ENCODE peak calls at places on chromosomes 13 and 19, in four cellular contexts. L is HFFc6; R is activated CD4-positive, alpha-beta T cell treated with anti-CD3 and anti-CD28 coated beads, Interleukin-2, amount 50 U/mL, for 48 hours; T is NCI-H1092. O is an unnamed sample.

GRCh38 chr19:23957660-23958281 is 43.1 kb downstream of the ZNF726 start:
- DNase-seq in L (peak; percentile 95), R (no peak), T (no peak), O (peak; percentile 87)

GRCh38 chr13:30607908-30608307 is 9.8 kb upstream of the USPL1 start:
- DNase-seq in L (no peak), R (peak; percentile 38), T (no peak), O (no peak)

GRCh38 chr19:17125728-17126677 is 50.4 kb downstream of the MYO9B start:
- DNase-seq in L (no peak), R (peak; percentile 60), T (no peak), O (no peak)

GRCh38 chr19:55703790-55704215 is 28.8 kb downstream of the EPN1 start:
- DNase-seq in L (no peak), R (peak; percentile 52), T (no peak), O (no peak)

GRCh38 chr13:25065974-25066770 is 29.8 kb upstream of the PABPC3 start:
- DNase-seq in L (no peak), R (no peak), T (no peak), O (no peak)

GRCh38 chr13:66312312-66313087 is 917.6 kb downstream of the PCDH9 start:
- DNase-seq in L (peak; percentile 60), R (no peak), T (peak; percentile 69), O (no peak)

GRCh38 chr13:54658771-54659170 is 1630.2 kb downstream of the OLFM4 start:
- DNase-seq in L (no peak), R (no peak), T (no peak), O (no peak)

GRCh38 chr13:51519839-51520238 is 64.4 kb upstream of the WDFY2 start:
- DNase-seq in L (peak; percentile 30), R (no peak), T (no peak), O (no peak)

GRCh38 chr19:2221250-2221831 is 14.8 kb downstream of the PLEKHJ1 start:
- DNase-seq in L (no peak), R (no peak), T (no peak), O (no peak)

GRCh38 chr13:107625648-107626047 is 589.7 kb downstream of the LIG4 start:
- DNase-seq in L (no peak), R (no peak), T (no peak), O (no peak)

GRCh38 chr19:40604647-40605200 is 3.6 kb downstream of the LTBP4 start:
- DNase-seq in L (no peak), R (no peak), T (no peak), O (no peak)

GRCh38 chr19:57515218-57515617 is 11.9 kb upstream of the ZNF549 start:
- DNase-seq in L (no peak), R (no peak), T (no peak), O (no peak)

GRCh38 chr13:110759710-110760109 is 46.2 kb downstream of the ING1 start:
- DNase-seq in L (peak; percentile 54), R (no peak), T (no peak), O (no peak)

GRCh38 chr19:17095141-17095919 is 19.8 kb downstream of the MYO9B start:
- DNase-seq in L (no peak), R (no peak), T (no peak), O (no peak)

GRCh38 chr19:2180881-2181617 is 17.3 kb downstream of the DOT1L start:
- DNase-seq in L (no peak), R (no peak), T (no peak), O (no peak)

GRCh38 chr13:46586766-46587509 is 34.0 kb downstream of the LRCH1 start:
- DNase-seq in L (no peak), R (no peak), T (no peak), O (no peak)

GRCh38 chr19:604355-604754 is 14.7 kb downstream of the HCN2 start:
- DNase-seq in L (no peak), R (peak; percentile 63), T (no peak), O (no peak)

GRCh38 chr19:14138576-14139265 is 2.3 kb upstream of the ASF1B start:
- DNase-seq in L (peak; percentile 40), R (no peak), T (no peak), O (no peak)

GRCh38 chr13:46071590-46072249 is 19.2 kb upstream of the ZC3H13 start:
- DNase-seq in L (no peak), R (no peak), T (no peak), O (no peak)

GRCh38 chr13:33004454-33004853 is 11.8 kb upstream of the KL start:
- DNase-seq in L (no peak), R (no peak), T (no peak), O (no peak)

GRCh38 chr13:44578064-44578394 is 1.9 kb upstream of the TSC22D1 start:
- DNase-seq in L (no peak), R (no peak), T (peak; percentile 60), O (no peak)

GRCh38 chr13:103805771-103806170 is 739.6 kb upstream of the SLC10A2 start:
- DNase-seq in L (no peak), R (no peak), T (no peak), O (no peak)

GRCh38 chr19:17765069-17765618 is 13.9 kb downstream of the FCHO1 start:
- DNase-seq in L (no peak), R (no peak), T (no peak), O (no peak)

GRCh38 chr19:1577090-1577928 is 9.2 kb upstream of the MEX3D start:
- DNase-seq in L (no peak), R (no peak), T (peak; percentile 75), O (no peak)

GRCh38 chr13:23147827-23148226 is 33.0 kb upstream of the SGCG start:
- DNase-seq in L (no peak), R (no peak), T (no peak), O (no peak)

GRCh38 chr19:45781282-45782161 is 768 bp downstream of the DMPK start:
- DNase-seq in L (no peak), R (no peak), T (peak; percentile 39), O (no peak)

GRCh38 chr19:16200776-16201391 is 3.2 kb downstream of the AP1M1 start:
- DNase-seq in L (no peak), R (no peak), T (no peak), O (no peak)

GRCh38 chr13:40271931-40272775 is 394.3 kb downstream of the FOXO1 start:
- DNase-seq in L (peak; percentile 65), R (peak; percentile 54), T (no peak), O (no peak)

GRCh38 chr19:50933640-50934039 is 19.2 kb downstream of the KLK5 start:
- DNase-seq in L (peak; percentile 8), R (no peak), T (no peak), O (no peak)

GRCh38 chr19:29457413-29457812 is 68.4 kb upstream of the VSTM2B start:
- DNase-seq in L (no peak), R (no peak), T (no peak), O (no peak)

GRCh38 chr13:112879283-112879833 is 89.7 kb upstream of the MCF2L start:
- DNase-seq in L (peak; percentile 12), R (no peak), T (no peak), O (no peak)

GRCh38 chr13:72570019-72570418 is 157.4 kb downstream of the MZT1 start:
- DNase-seq in L (no peak), R (no peak), T (no peak), O (no peak)

GRCh38 chr19:53091413-53091812 is 11.8 kb downstream of the ZNF160 start:
- DNase-seq in L (no peak), R (no peak), T (no peak), O (no peak)